ENCODE peak calls at places on chromosomes 12 and 14, in five cellular contexts. Y, W, V, C and G are unnamed samples.

GRCh38 chr12:5165296-5165970 is 121.8 kb downstream of the KCNA5 start:
- DNase-seq in C (no peak), W (no peak), V (no peak), Y (no peak), G (no peak)

GRCh38 chr12:96465896-96466295 is 23.5 kb upstream of the CFAP54 start:
- DNase-seq in W (no peak), Y (no peak), C (no peak), V (no peak), G (no peak)

GRCh38 chr12:124637586-124637985 is 70.2 kb upstream of the NCOR2 start:
- DNase-seq in W (no peak), C (no peak), V (no peak), Y (peak; percentile 71), G (no peak)

GRCh38 chr12:25107920-25108319 is 87.0 kb downstream of the DNAI7 start:
- DNase-seq in V (no peak), W (no peak), Y (no peak), C (no peak), G (no peak)

GRCh38 chr12:65685514-65685913 is 138.8 kb upstream of the HMGA2 start:
- DNase-seq in Y (no peak), W (no peak), C (peak; percentile 59), V (no peak), G (peak; percentile 63)

GRCh38 chr12:130880411-130880885 is 8.6 kb downstream of the RAN start:
- DNase-seq in C (no peak), V (no peak), W (no peak), Y (no peak), G (no peak)

GRCh38 chr14:70664698-70665447 is 23.2 kb downstream of the TTC9 start:
- DNase-seq in Y (peak; percentile 46), C (no peak), V (no peak), W (no peak), G (no peak)

GRCh38 chr14:72982146-72982708 is 44.7 kb downstream of the ZFYVE1 start:
- DNase-seq in C (no peak), Y (no peak), V (no peak), W (no peak), G (no peak)

GRCh38 chr12:5010130-5010529 is 33.5 kb upstream of the KCNA5 start:
- DNase-seq in W (no peak), Y (no peak), V (no peak), C (no peak), G (no peak)

GRCh38 chr14:57692671-57693070 is 173.2 kb downstream of the SLC35F4 start:
- DNase-seq in C (peak; percentile 61), V (no peak), Y (no peak), W (no peak), G (peak; percentile 68)

GRCh38 chr12:39103552-39104165 is 198.3 kb upstream of the CPNE8 start:
- DNase-seq in C (peak; percentile 82), Y (no peak), W (no peak), V (peak; percentile 37), G (peak; percentile 53)

GRCh38 chr14:96253140-96253539 is 2.9 kb upstream of the BDKRB1 start:
- DNase-seq in C (peak; percentile 90), W (no peak), V (no peak), Y (no peak), G (no peak)

GRCh38 chr12:48859607-48860006 is 6.1 kb downstream of the RND1 start:
- DNase-seq in W (no peak), Y (no peak), C (no peak), V (no peak), G (no peak)

GRCh38 chr12:131988054-131988796 is 38.5 kb downstream of the EP400 start:
- DNase-seq in W (no peak), Y (no peak), V (no peak), C (peak; percentile 89), G (no peak)

GRCh38 chr12:131985145-131985875 is 35.6 kb downstream of the EP400 start:
- DNase-seq in V (no peak), C (no peak), Y (no peak), W (no peak), G (no peak)

GRCh38 chr12:131987552-131987951 is 37.8 kb downstream of the EP400 start:
- DNase-seq in V (no peak), C (no peak), W (no peak), Y (no peak), G (no peak)

GRCh38 chr12:131986361-131986760 is 36.6 kb downstream of the EP400 start:
- DNase-seq in W (no peak), V (no peak), Y (no peak), C (no peak), G (no peak)

GRCh38 chr12:131986847-131987398 is 37.2 kb downstream of the EP400 start:
- DNase-seq in W (no peak), C (peak; percentile 19), Y (no peak), V (no peak), G (no peak)
- H3K4me1 ChIP-seq in W (no peaks in the 10 kb centered on the region), C (peaks cover 14% of the 10 kb centered on the region), Y (no peaks in the 10 kb centered on the region), V (no peaks in the 10 kb centered on the region), G (no peaks in the 10 kb centered on the region)

GRCh38 chr12:111410229-111411186 is 4.8 kb downstream of the SH2B3 start:
- DNase-seq in W (no peak), Y (no peak), C (no peak), V (no peak), G (peak; percentile 56)
- H3K4me1 ChIP-seq in W (peaks cover 62% of the 10 kb centered on the region), Y (peaks cover 19% of the 10 kb centered on the region), C (peaks cover 41% of the 10 kb centered on the region), V (peaks cover 68% of the 10 kb centered on the region), G (peaks cover 71% of the 10 kb centered on the region)

GRCh38 chr12:53380797-53381738 is 1.1 kb downstream of the SP1 start:
- DNase-seq in W (no peak), V (no peak), Y (peak; percentile 45), C (peak; percentile 77), G (peak; percentile 41)
- H3K4me1 ChIP-seq in W (peaks cover 53% of the 10 kb centered on the region), V (peaks cover 48% of the 10 kb centered on the region), Y (peaks cover 35% of the 10 kb centered on the region), C (peaks cover 15% of the 10 kb centered on the region), G (peaks cover 30% of the 10 kb centered on the region)

GRCh38 chr12:46786774-46787173 is 39.0 kb downstream of the SLC38A4 start:
- DNase-seq in Y (no peak), C (no peak), W (no peak), V (no peak), G (peak; percentile 52)

GRCh38 chr12:46783881-46784280 is 41.9 kb downstream of the SLC38A4 start:
- DNase-seq in C (no peak), W (no peak), Y (no peak), V (no peak), G (no peak)

GRCh38 chr12:46788247-46788887 is 37.4 kb downstream of the SLC38A4 start:
- DNase-seq in V (no peak), C (no peak), W (no peak), Y (no peak), G (peak; percentile 96)

GRCh38 chr12:46787496-46788055 is 38.2 kb downstream of the SLC38A4 start:
- DNase-seq in Y (no peak), W (no peak), V (no peak), C (no peak), G (peak; percentile 2)

GRCh38 chr12:46785413-46785812 is 40.4 kb downstream of the SLC38A4 start:
- DNase-seq in C (no peak), Y (no peak), V (no peak), W (no peak), G (no peak)
- H3K4me1 ChIP-seq in C (no peaks in the 10 kb centered on the region), Y (no peaks in the 10 kb centered on the region), V (no peaks in the 10 kb centered on the region), W (no peaks in the 10 kb centered on the region), G (peaks cover 23% of the 10 kb centered on the region)

DNA sequence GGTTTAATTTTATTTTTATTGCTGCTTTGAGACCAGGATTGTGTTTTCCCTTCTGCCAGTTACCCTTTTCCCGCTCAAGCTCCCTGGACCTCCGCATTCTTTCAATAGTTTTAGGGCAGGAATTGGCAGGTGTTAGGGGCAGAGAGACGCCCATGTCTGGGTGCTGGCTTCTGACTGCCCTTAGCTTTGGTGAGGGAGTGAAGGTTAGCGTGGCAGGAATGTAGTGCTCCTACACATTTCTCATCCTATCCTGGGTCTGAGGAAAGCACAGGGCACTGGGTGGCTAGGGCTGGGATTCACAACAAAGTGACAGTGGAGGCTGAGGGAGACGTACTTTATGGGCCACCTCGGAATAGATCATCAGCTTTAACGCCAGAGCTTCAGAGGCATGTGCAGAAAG is 428.0 kb downstream of the ZFP36L1 start:
- DNase-seq in V (no peak), Y (peak; percentile 57), C (peak; percentile 70), W (no peak), G (no peak)
- H3K4me1 ChIP-seq in V (peaks cover 35% of the 10 kb centered on the region), Y (no peaks in the 10 kb centered on the region), C (no peaks in the 10 kb centered on the region), W (peaks cover 14% of the 10 kb centered on the region), G (peaks cover 30% of the 10 kb centered on the region)

GRCh38 chr12:1590083-1590979 is 4.0 kb downstream of the FBXL14 start:
- DNase-seq in V (peak; percentile 45), Y (no peak), C (peak; percentile 91), W (no peak), G (no peak)

GRCh38 chr12:1587927-1588573 is 6.3 kb downstream of the FBXL14 start:
- DNase-seq in Y (no peak), W (no peak), C (no peak), V (no peak), G (no peak)

GRCh38 chr12:1591543-1591942 is 2.8 kb downstream of the FBXL14 start:
- DNase-seq in C (peak; percentile 52), W (no peak), V (no peak), Y (no peak), G (no peak)

GRCh38 chr12:1591029-1591428 is 3.4 kb downstream of the FBXL14 start:
- DNase-seq in C (peak; percentile 61), W (no peak), Y (no peak), V (no peak), G (peak; percentile 51)

GRCh38 chr12:1588574-1588944 is 5.8 kb downstream of the FBXL14 start:
- DNase-seq in C (no peak), Y (no peak), V (no peak), W (no peak), G (no peak)
- H3K4me1 ChIP-seq in C (peaks cover 26% of the 10 kb centered on the region), Y (peaks cover 31% of the 10 kb centered on the region), V (peaks cover 21% of the 10 kb centered on the region), W (peaks cover 30% of the 10 kb centered on the region), G (peaks cover 31% of the 10 kb centered on the region)

DNA sequence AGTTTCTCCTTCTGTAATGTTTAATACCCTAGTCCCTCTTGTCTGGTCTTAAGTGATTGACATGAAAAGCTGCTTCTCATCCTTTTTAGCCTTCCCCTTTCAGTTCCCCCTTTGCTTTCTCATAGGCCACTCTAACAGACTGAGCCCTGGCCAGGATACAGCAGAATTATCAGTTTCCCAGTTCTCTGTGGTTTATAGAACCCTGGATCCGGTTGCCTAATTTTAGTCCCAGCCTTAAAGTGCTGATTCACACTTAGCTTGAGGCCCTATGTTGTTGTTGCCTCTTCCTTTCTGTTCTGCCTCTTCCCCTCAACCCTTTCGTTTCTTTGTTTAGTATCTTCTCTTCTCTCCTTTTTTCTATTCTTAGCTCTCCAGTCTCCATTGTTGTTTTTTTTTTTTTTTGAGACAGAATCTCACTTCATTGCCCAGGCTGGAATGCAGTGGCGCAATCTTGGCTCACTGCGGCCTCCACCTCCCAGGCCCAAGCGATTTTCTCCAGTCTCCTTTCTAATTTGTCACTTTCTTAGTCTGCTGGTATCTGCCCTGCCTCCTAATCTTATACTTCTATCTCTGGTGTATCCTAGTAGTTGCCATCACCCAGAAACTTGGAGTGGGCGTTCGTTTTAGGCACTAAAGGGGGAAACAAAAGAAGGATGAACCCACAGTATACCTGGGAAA is 2.9 kb upstream of the BIN2 start:
- DNase-seq in W (no peak), C (no peak), Y (no peak), V (peak; percentile 41), G (peak; percentile 26)
- H3K4me1 ChIP-seq in W (peaks cover 38% of the 10 kb centered on the region), C (no peaks in the 10 kb centered on the region), Y (no peaks in the 10 kb centered on the region), V (peaks cover 11% of the 10 kb centered on the region), G (no peaks in the 10 kb centered on the region)

DNA sequence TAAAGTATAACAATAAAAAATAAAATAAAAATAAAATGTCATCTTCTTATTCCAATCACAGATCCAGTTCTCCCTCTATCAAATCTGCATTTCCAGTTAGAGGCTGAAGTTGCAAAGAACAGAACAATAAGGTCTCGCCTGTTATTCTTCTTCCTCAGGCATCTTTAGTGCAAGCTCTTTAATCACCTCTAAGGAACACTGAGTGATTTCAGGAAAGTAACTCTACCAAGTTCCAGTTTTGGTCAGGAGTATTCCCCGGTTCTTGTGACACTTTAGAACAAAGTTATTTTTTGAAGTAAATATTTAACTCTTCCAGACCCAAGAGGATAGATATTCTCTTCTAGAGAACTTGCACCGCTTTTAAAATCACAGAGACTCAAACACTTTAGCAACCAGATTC is 57.8 kb upstream of the DICER1 start:
- DNase-seq in V (no peak), W (no peak), C (no peak), Y (no peak), G (no peak)
- H3K4me1 ChIP-seq in V (no peaks in the 10 kb centered on the region), W (no peaks in the 10 kb centered on the region), C (peaks cover 4% of the 10 kb centered on the region), Y (no peaks in the 10 kb centered on the region), G (no peaks in the 10 kb centered on the region)